ENCODE peak calls at places on chromosome 14, in eight cellular contexts. X is stimulated activated CD8-positive, alpha-beta memory T cell treated with anti-CD3 and anti-CD28 coated beads, Interleukin-15, amount 100 ng/mL, for 4 hours; D is hypothalamus; G is activated CD4-positive, alpha-beta T cell treated with anti-CD3 and anti-CD28 coated beads for 24 hours; B is body of pancreas; Q is NCI-H1417; A is tibial artery; Z is fibroblast of pulmonary artery. W is an unnamed sample.

GRCh38 chr14:55103005-55103640 is 25.9 kb upstream of the LGALS3 start:
- DNase-seq in B (peak), Q (peak), D (no peak), Z (peak), G (no peak), X (peak), A (peak), W (peak)

GRCh38 chr14:95071649-95072256 is 85.6 kb downstream of the DICER1 start:
- DNase-seq in A (no peak), Q (no peak), D (no peak), B (no peak), G (no peak), Z (no peak), X (no peak), W (no peak)

GRCh38 chr14:98951031-98951430 is 321.0 kb downstream of the BCL11B start:
- DNase-seq in X (no peak), B (no peak), Q (no peak), A (no peak), Z (no peak), D (no peak), G (no peak), W (no peak)

GRCh38 chr14:97688626-97689336 is 891.6 kb downstream of the VRK1 start:
- DNase-seq in D (no peak), Q (no peak), G (no peak), A (no peak), B (no peak), Z (no peak), X (no peak), W (no peak)

GRCh38 chr14:94100847-94101246 is 9.7 kb upstream of the IFI27 start:
- DNase-seq in G (no peak), Z (peak), Q (no peak), D (no peak), B (no peak), A (no peak), X (no peak), W (peak)

GRCh38 chr14:94644102-94644535 is 31.9 kb downstream of the SERPINA3 start:
- DNase-seq in X (no peak), G (no peak), B (no peak), A (no peak), Z (no peak), Q (no peak), D (no peak), W (no peak)

GRCh38 chr14:68389973-68390372 is 402.9 kb downstream of the ZFP36L1 start:
- DNase-seq in B (no peak), Z (no peak), D (no peak), G (no peak), X (no peak), A (no peak), Q (no peak), W (no peak)

GRCh38 chr14:103627073-103628025 is 1.7 kb upstream of the KLC1 start:
- DNase-seq in A (no peak), Z (no peak), Q (no peak), B (no peak), X (no peak), G (no peak), D (no peak), W (no peak)

GRCh38 chr14:99231181-99231849 is 40.7 kb downstream of the BCL11B start:
- DNase-seq in Q (no peak), A (peak), B (no peak), D (no peak), G (no peak), X (no peak), Z (no peak), W (no peak)

GRCh38 chr14:105419055-105419304 is 647 bp upstream of the MTA1 start:
- DNase-seq in G (no peak), X (no peak), D (no peak), A (no peak), Z (no peak), Q (no peak), B (no peak), W (no peak)

GRCh38 chr14:85595981-85596380 is 66.0 kb downstream of the FLRT2 start:
- DNase-seq in Z (no peak), X (no peak), B (no peak), A (no peak), Q (peak), D (no peak), G (no peak), W (peak)

GRCh38 chr14:60102389-60102788 is 10.7 kb downstream of the PCNX4 start:
- DNase-seq in X (no peak), A (no peak), D (no peak), G (no peak), Q (no peak), Z (peak), B (no peak), W (no peak)

GRCh38 chr14:51996148-51996746 is 6.9 kb downstream of the RTRAF start:
- DNase-seq in Q (no peak), D (peak), B (no peak), A (no peak), Z (peak), G (no peak), X (no peak), W (peak)

GRCh38 chr14:93381644-93382043 is 34.7 kb downstream of the COX8C start:
- DNase-seq in B (no peak), Z (no peak), X (no peak), A (no peak), G (no peak), Q (no peak), D (no peak), W (no peak)

GRCh38 chr14:105945891-105946290 is 419.5 kb downstream of the TMEM121 start:
- DNase-seq in Q (no peak), A (no peak), B (peak), Z (no peak), G (no peak), D (no peak), X (no peak), W (no peak)

GRCh38 chr14:20112321-20112720 is 1.8 kb downstream of the OR4K17 start:
- DNase-seq in X (no peak), A (no peak), Z (no peak), Q (no peak), D (no peak), G (no peak), B (no peak), W (no peak)

GRCh38 chr14:22039938-22040780 is 366.5 kb upstream of the OR4E1 start:
- DNase-seq in D (no peak), G (no peak), B (no peak), A (no peak), Q (no peak), X (no peak), Z (peak), W (peak)

GRCh38 chr14:59849371-59850130 is 21.0 kb downstream of the RTN1 start:
- DNase-seq in Q (no peak), X (no peak), D (no peak), G (no peak), B (no peak), A (no peak), Z (no peak), W (no peak)

GRCh38 chr14:92676031-92676430 is 72.4 kb downstream of the LGMN start:
- DNase-seq in G (no peak), X (no peak), Z (no peak), A (no peak), B (no peak), Q (no peak), D (peak), W (no peak)

GRCh38 chr14:62329427-62329826 is 567.2 kb downstream of the SNAPC1 start:
- DNase-seq in X (no peak), G (no peak), B (no peak), A (no peak), D (no peak), Q (no peak), Z (no peak), W (no peak)

GRCh38 chr14:37318938-37319337 is 121.2 kb downstream of the MIPOL1 start:
- DNase-seq in Q (no peak), X (no peak), Z (no peak), D (no peak), A (no peak), B (no peak), G (no peak), W (no peak)

GRCh38 chr14:105322791-105323556 is 8.4 kb downstream of the PACS2 start:
- DNase-seq in B (no peak), Q (no peak), D (no peak), G (no peak), Z (no peak), X (no peak), A (no peak), W (peak)